ENCODE peak calls at places on chromosome 13, in six cellular contexts. W, T, Y, R, B and I are unnamed samples. For H3K4me1, the result is how much of the 10 kb centered on the place peaks cover.

GRCh38 chr13:46964789-46965527 is 68.1 kb upstream of the HTR2A start:
- DNase-seq in W (no peak), T (no peak), Y (no peak), R (no peak), B (no peak), I (no peak)

GRCh38 chr13:85261757-85262346 is 537.4 kb downstream of the SLITRK6 start:
- DNase-seq in W (no peak), T (peak), Y (no peak), R (no peak), B (no peak), I (no peak)

GRCh38 chr13:61170791-61171330 is 244.8 kb downstream of the PCDH20 start:
- DNase-seq in W (no peak), T (no peak), Y (no peak), R (peak), B (no peak), I (no peak)

GRCh38 chr13:60754211-60754610 is 357.2 kb downstream of the TDRD3 start:
- DNase-seq in W (no peak), T (no peak), Y (no peak), R (peak), B (no peak), I (no peak)

GRCh38 chr13:99085139-99085845 is 107.4 kb upstream of the DOCK9 start:
- DNase-seq in W (no peak), T (no peak), Y (no peak), R (no peak), B (no peak), I (peak)

GRCh38 chr13:55714120-55714519 is 1426.6 kb upstream of the PRR20A start:
- DNase-seq in W (no peak), T (no peak), Y (no peak), R (no peak), B (no peak), I (no peak)

GRCh38 chr13:111114362-111115050 is 604 bp upstream of the ARHGEF7 start:
- DNase-seq in W (peak), T (peak), Y (peak), R (peak), B (peak), I (no peak)

GRCh38 chr13:71712988-71713653 is 153.9 kb downstream of the DACH1 start:
- DNase-seq in W (no peak), T (no peak), Y (no peak), R (no peak), B (no peak), I (no peak)

GRCh38 chr13:96388598-96388997 is 298.7 kb downstream of the HS6ST3 start:
- DNase-seq in W (no peak), T (no peak), Y (no peak), R (no peak), B (no peak), I (no peak)

GRCh38 chr13:92959790-92960189 is 266.8 kb upstream of the GPC6 start:
- DNase-seq in W (no peak), T (no peak), Y (no peak), R (no peak), B (no peak), I (no peak)

GRCh38 chr13:113581871-113582270 is 2.7 kb upstream of the TFDP1 start:
- DNase-seq in W (no peak), T (no peak), Y (no peak), R (no peak), B (no peak), I (no peak)

GRCh38 chr13:99985886-99986527 is 4.4 kb downstream of the ZIC2 start:
- DNase-seq in W (no peak), T (no peak), Y (no peak), R (no peak), B (no peak), I (no peak)

GRCh38 chr13:51332566-51333361 is 6.7 kb upstream of the SERPINE3 start:
- DNase-seq in W (no peak), T (no peak), Y (no peak), R (no peak), B (no peak), I (no peak)

GRCh38 chr13:26460652-26461051 is 96.8 kb upstream of the WASF3 start:
- DNase-seq in W (no peak), T (no peak), Y (no peak), R (peak), B (no peak), I (peak)

GRCh38 chr13:98099627-98100026 is 43.3 kb upstream of the FARP1 start:
- DNase-seq in W (no peak), T (no peak), Y (no peak), R (no peak), B (no peak), I (no peak)

DNA sequence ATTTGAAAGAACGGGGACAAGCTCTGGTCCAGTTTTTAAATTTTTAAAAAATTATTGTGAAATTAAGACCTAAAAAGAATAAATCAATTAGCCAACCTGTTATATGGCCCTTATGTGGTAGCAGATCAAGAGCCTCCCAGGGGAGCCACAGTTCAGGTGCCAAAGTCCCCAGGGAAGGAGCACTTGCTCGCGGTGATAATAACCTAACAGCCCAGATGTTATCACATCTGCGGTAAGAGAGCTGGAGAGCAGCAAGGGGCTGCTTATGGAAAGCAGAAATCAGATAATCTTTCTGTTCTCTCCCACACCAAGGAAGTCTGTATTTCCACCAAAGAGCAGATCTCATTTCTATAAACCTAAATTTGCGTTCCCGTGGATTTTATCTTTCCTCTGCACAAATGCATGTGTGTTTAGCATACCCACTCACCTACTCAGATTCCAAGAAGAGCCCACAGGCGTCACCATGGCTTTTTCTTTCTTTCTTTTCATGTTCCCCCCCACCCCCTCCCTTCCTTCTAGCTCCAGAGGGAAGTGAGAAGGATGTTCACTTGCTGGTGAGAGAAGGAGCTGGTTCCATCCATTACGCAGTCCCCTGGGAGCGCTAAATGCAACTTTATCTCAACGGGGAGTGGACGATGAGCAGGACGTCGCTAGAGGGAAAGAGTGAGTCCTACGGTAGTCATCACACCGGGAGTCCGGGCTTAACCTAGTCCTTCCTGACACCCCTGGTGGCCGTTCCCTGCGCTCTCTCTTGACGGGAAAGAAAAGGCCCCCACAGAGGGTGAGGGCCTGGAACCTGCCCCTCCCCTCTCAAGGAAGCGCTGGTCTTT is 1.6 kb upstream of the POU4F1 start:
- DNase-seq in W (no peak), T (no peak), Y (no peak), R (no peak), B (no peak), I (no peak)
- H3K4me1 ChIP-seq in W (half or more), T (under half), Y (under half), R (half or more), B (under half), I (under half)

GRCh38 chr13:43359536-43359935 is 336.1 kb downstream of the DNAJC15 start:
- DNase-seq in W (no peak), T (no peak), Y (no peak), R (no peak), B (no peak), I (no peak)
- H3K4me3 ChIP-seq in W (no peak), T (no peak), Y (no peak), R (no peak), B (no peak), I (no peak)

GRCh38 chr13:66888698-66889097 is 341.4 kb downstream of the PCDH9 start:
- DNase-seq in W (no peak), T (no peak), Y (no peak), R (no peak), B (no peak), I (no peak)
- H3K27ac ChIP-seq in W (no peak), T (no peak), Y (no peak), R (no peak), B (no peak), I (no peak)

DNA sequence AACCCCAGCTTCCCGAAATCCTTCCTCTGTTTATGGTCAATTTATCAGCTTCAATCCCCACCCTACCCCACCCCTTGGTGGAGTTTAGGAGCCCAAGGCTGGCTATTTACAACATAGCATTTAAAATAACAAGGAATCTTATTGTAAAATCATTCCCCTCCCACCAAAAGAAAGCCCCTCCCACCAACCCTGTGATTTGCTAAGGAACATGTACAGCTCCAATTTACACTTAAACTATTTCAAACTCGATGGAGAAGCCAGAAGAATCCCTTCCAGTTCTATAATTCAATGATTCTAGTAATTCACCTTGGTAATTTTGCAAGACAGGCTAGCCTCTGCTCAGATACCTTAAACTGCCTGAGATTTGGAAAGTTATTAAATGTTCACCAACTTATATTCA is 3.0 kb downstream of the LATS2 start:
- DNase-seq in W (no peak), T (no peak), Y (no peak), R (no peak), B (no peak), I (no peak)
- H3K4me1 ChIP-seq in W (half or more), T (under half), Y (under half), R (half or more), B (under half), I (under half)

GRCh38 chr13:29435125-29435911 is 160.2 kb downstream of the SLC7A1 start:
- DNase-seq in W (no peak), T (no peak), Y (no peak), R (peak), B (no peak), I (no peak)
- H3K4me3 ChIP-seq in W (no peak), T (no peak), Y (no peak), R (no peak), B (no peak), I (no peak)

GRCh38 chr13:21343659-21344058 is 115.4 kb downstream of the ZDHHC20 start:
- DNase-seq in W (no peak), T (no peak), Y (no peak), R (no peak), B (no peak), I (no peak)
- H3K27ac ChIP-seq in W (no peak), T (no peak), Y (no peak), R (no peak), B (no peak), I (no peak)

DNA sequence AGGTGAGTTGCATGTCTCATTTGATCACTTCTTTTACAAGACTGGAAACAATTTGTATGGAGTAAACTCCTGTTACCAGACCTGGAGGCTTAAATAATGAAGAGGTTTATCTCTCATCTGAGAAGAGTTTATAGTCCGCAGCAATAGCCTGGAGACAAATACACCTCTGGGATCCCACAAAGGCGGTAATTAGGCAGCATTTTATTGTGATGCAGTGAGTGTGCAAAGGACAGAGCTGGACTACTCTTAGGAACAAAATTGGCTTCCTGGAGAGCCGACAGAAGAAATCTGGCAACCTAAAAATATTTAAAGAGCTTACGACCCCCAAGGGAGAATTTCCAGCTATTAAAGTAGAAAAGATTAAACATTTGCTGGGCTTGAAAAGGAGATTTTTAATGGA is 11.8 kb upstream of the KATNAL1 start:
- DNase-seq in W (no peak), T (no peak), Y (no peak), R (no peak), B (no peak), I (no peak)
- H3K4me1 ChIP-seq in W (under half), T (under half), Y (under half), R (half or more), B (under half), I (under half)

DNA sequence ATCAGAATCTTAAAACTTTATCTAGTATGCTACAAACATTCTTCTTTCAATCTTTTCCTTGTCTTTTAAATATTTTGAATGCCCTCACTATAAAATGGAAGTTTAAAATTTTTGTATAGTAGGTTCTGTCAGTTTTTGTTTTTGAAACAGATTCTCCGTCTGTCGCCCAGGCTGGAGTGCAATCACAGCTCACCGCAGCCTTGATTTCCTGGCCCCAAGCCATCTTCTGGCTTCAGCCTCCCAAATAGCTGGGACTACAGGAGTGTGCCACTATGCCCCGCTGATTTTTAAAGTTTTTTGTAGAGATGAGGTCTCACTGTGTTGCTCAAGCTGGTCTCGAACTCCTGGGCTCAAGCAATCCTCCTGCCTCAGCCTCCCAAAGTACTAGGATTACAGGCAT is 20.7 kb downstream of the PHF11 start:
- DNase-seq in W (no peak), T (no peak), Y (no peak), R (peak), B (no peak), I (no peak)
- H3K4me3 ChIP-seq in W (no peak), T (no peak), Y (no peak), R (no peak), B (no peak), I (no peak)

GRCh38 chr13:76860706-76861105 is 25.5 kb downstream of the KCTD12 start:
- DNase-seq in W (no peak), T (no peak), Y (no peak), R (no peak), B (no peak), I (no peak)
- H3K27ac ChIP-seq in W (no peak), T (no peak), Y (no peak), R (no peak), B (no peak), I (no peak)

GRCh38 chr13:39779337-39780270 is 124.1 kb downstream of the COG6 start:
- DNase-seq in W (no peak), T (no peak), Y (no peak), R (no peak), B (no peak), I (no peak)

GRCh38 chr13:39776439-39776838 is 121.0 kb downstream of the COG6 start:
- DNase-seq in W (no peak), T (no peak), Y (no peak), R (no peak), B (no peak), I (no peak)

GRCh38 chr13:39777021-39777420 is 121.6 kb downstream of the COG6 start:
- DNase-seq in W (no peak), T (no peak), Y (no peak), R (no peak), B (no peak), I (no peak)

GRCh38 chr13:39773833-39774232 is 118.4 kb downstream of the COG6 start:
- DNase-seq in W (no peak), T (no peak), Y (no peak), R (no peak), B (no peak), I (no peak)

GRCh38 chr13:39777527-39778061 is 122.1 kb downstream of the COG6 start:
- DNase-seq in W (no peak), T (peak), Y (no peak), R (no peak), B (no peak), I (no peak)
- H3K4me1 ChIP-seq in W (under half), T (under half), Y (under half), R (under half), B (under half), I (under half)